ENCODE peak calls at places on chromosomes 16 and 17, in four cellular contexts. Q, C, N and B are unnamed samples.

GRCh38 chr16:80887062-80887461 is 82.7 kb upstream of the CDYL2 start:
- DNase-seq in Q (no peak), C (no peak), N (no peak), B (no peak)

GRCh38 chr17:50221500-50222480 is 20.4 kb upstream of the COL1A1 start:
- DNase-seq in Q (no peak), C (peak), N (peak), B (no peak)

GRCh38 chr16:87062569-87063442 is 254.4 kb downstream of the C16orf95 start:
- DNase-seq in Q (peak), C (no peak), N (peak), B (peak)

GRCh38 chr17:44134752-44135568 is 6.8 kb upstream of the HROB start:
- DNase-seq in Q (no peak), C (no peak), N (no peak), B (no peak)

GRCh38 chr16:51924744-51925143 is 622.2 kb downstream of the TOX3 start:
- DNase-seq in Q (no peak), C (no peak), N (no peak), B (no peak)

GRCh38 chr16:9159839-9160550 is 68.6 kb downstream of the HAPSTR1 start:
- DNase-seq in Q (peak), C (no peak), N (peak), B (peak)

GRCh38 chr16:74896389-74897370 is 88.2 kb downstream of the WDR59 start:
- DNase-seq in Q (peak), C (no peak), N (peak), B (no peak)

GRCh38 chr17:6071528-6072065 is 1.4 kb downstream of the WSCD1 start:
- DNase-seq in Q (no peak), C (no peak), N (no peak), B (no peak)

GRCh38 chr16:79838860-79839259 is 238.3 kb upstream of the MAF start:
- DNase-seq in Q (no peak), C (no peak), N (peak), B (no peak)

GRCh38 chr16:24915576-24915975 is 69.8 kb downstream of the SLC5A11 start:
- DNase-seq in Q (no peak), C (no peak), N (no peak), B (no peak)

GRCh38 chr17:19724501-19725420 is 8.4 kb upstream of the SLC47A2 start:
- DNase-seq in Q (no peak), C (peak), N (no peak), B (no peak)

GRCh38 chr17:39926588-39927100 is 757 bp downstream of the ORMDL3 start:
- DNase-seq in Q (peak), C (no peak), N (peak), B (peak)

GRCh38 chr17:13154932-13155331 is 137.1 kb upstream of the ELAC2 start:
- DNase-seq in Q (no peak), C (no peak), N (no peak), B (no peak)

GRCh38 chr17:65564793-65565192 is 3.3 kb upstream of the AXIN2 start:
- DNase-seq in Q (no peak), C (no peak), N (peak), B (no peak)

GRCh38 chr17:38673714-38674012 is 1.1 kb downstream of the EPOP start:
- DNase-seq in Q (peak), C (no peak), N (no peak), B (peak)

GRCh38 chr16:14405611-14406537 is 224.2 kb downstream of the PARN start:
- DNase-seq in Q (no peak), C (peak), N (no peak), B (peak)

GRCh38 chr16:88068476-88069396 is 117.5 kb downstream of the BANP start:
- DNase-seq in Q (no peak), C (peak), N (no peak), B (no peak)

GRCh38 chr16:12057276-12057675 is 80.7 kb downstream of the SNX29 start:
- DNase-seq in Q (no peak), C (peak), N (peak), B (no peak)

GRCh38 chr17:38783227-38783626 is 16.1 kb downstream of the PIP4K2B start:
- DNase-seq in Q (no peak), C (no peak), N (no peak), B (no peak)

GRCh38 chr17:78134899-78135385 is 4.4 kb downstream of the TMC8 start:
- DNase-seq in Q (no peak), C (no peak), N (no peak), B (no peak)

GRCh38 chr17:1703063-1703462 is 7.1 kb downstream of the TLCD2 start:
- DNase-seq in Q (no peak), C (peak), N (no peak), B (no peak)

GRCh38 chr17:40218006-40218739 is 931 bp upstream of the WIPF2 start:
- DNase-seq in Q (no peak), C (no peak), N (no peak), B (no peak)

GRCh38 chr17:38871247-38871991 is 1.6 kb downstream of the LASP1 start:
- DNase-seq in Q (peak), C (peak), N (peak), B (no peak)

GRCh38 chr16:89395150-89396142 is 94.9 kb downstream of the ANKRD11 start:
- DNase-seq in Q (peak), C (peak), N (peak), B (no peak)

GRCh38 chr17:7577327-7578199 is 1.9 kb upstream of the CD68 start:
- DNase-seq in Q (no peak), C (no peak), N (no peak), B (no peak)

GRCh38 chr16:27226476-27226875 is 23.1 kb downstream of the KDM8 start:
- DNase-seq in Q (no peak), C (peak), N (no peak), B (no peak)

GRCh38 chr17:79844869-79845600 is 5.8 kb upstream of the CBX4 start:
- DNase-seq in Q (peak), C (peak), N (no peak), B (peak)

GRCh38 chr17:34367486-34368270 is 4.6 kb upstream of the CCL1 start:
- DNase-seq in Q (no peak), C (no peak), N (no peak), B (no peak)

GRCh38 chr16:54602666-54603065 is 316.1 kb upstream of the IRX3 start:
- DNase-seq in Q (no peak), C (no peak), N (no peak), B (no peak)

DNA sequence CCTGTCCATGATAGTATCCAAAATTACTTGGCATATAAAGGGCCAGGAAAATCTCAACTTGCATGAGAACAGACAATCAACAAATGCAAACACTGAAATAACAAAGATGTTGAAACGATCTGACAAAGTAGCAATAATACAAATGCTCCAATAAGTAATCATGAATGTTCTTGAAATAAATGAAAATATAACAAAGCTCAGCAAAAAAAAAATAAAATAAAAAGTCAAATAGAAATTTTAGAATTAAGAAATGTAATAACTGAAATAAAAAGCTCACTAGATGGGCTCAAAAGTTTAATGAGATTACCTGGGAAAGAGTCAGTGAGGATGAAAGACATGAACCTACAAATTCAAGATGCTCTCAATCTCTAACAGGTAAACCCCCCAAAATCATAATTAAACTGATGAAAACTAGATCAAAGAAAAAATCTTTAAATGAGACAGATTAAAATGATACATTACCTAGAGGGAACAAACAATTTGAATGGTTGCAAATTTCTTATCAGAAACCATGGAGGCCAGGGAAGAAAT is 319.0 kb upstream of the IRX3 start:
- DNase-seq in Q (no peak), C (no peak), N (no peak), B (no peak)
- TF ChIP-seq CTCF in Q (no peak), C (no peak), N (no peak), B (no peak)

GRCh38 chr16:82062645-82063058 is 27.6 kb downstream of the HSD17B2 start:
- DNase-seq in Q (no peak), C (no peak), N (peak), B (no peak)

GRCh38 chr16:82059161-82059982 is 24.3 kb downstream of the HSD17B2 start:
- DNase-seq in Q (no peak), C (no peak), N (no peak), B (no peak)

GRCh38 chr16:82059983-82060421 is 24.9 kb downstream of the HSD17B2 start:
- DNase-seq in Q (no peak), C (no peak), N (no peak), B (no peak)

GRCh38 chr16:82063456-82064082 is 28.5 kb downstream of the HSD17B2 start:
- DNase-seq in Q (no peak), C (no peak), N (no peak), B (no peak)

GRCh38 chr16:82061861-82062525 is 26.9 kb downstream of the HSD17B2 start:
- DNase-seq in Q (peak), C (no peak), N (peak), B (peak)
- TF ChIP-seq CTCF in Q (peak), C (no peak), N (peak), B (peak)

GRCh38 chr17:28853295-28853694 is 1.5 kb upstream of the ERAL1 start:
- DNase-seq in Q (no peak), C (no peak), N (no peak), B (no peak)

GRCh38 chr17:28843810-28844137 is 1.2 kb upstream of the FAM222B start:
- DNase-seq in Q (no peak), C (no peak), N (no peak), B (no peak)

GRCh38 chr17:28854457-28855382 is at the start of gene ERAL1:
- DNase-seq in Q (peak), C (peak), N (peak), B (peak)

GRCh38 chr17:28846231-28846630 is 3.6 kb upstream of the FAM222B start:
- DNase-seq in Q (no peak), C (no peak), N (no peak), B (no peak)

GRCh38 chr17:28849281-28849680 is 5.5 kb upstream of the ERAL1 start:
- DNase-seq in Q (no peak), C (no peak), N (peak), B (no peak)
- TF ChIP-seq CTCF in Q (no peak), C (no peak), N (peak), B (no peak)

DNA sequence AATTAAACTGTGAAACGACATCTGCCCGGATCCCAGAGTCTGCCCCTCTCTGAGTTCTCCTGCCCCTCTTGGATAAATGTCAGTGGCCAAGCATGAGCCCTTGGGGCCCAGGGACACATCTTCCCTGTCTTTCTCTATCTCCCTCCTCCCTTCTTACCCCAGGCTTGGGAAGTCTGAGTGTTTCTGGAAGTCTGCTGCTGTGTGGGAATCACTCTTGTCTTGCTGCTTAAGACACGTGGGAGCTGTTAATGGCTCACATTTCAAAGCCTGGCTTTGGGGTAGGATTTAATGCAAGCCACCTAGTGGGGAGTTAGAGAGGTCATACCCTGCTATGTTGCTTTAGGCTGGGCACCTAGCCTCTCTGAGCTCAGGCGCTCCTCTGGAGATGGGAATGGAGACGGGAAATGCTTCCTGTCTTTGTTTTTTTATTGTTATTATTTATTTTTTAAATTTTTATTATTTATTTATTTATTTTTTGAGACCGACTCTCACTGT is 218.5 kb upstream of the CIBAR2 start:
- DNase-seq in Q (peak), C (peak), N (peak), B (peak)
- TF ChIP-seq CTCF in Q (peak), C (peak), N (peak), B (peak)

GRCh38 chr17:76612977-76613851 is 27.6 kb upstream of the ST6GALNAC2 start:
- DNase-seq in Q (no peak), C (no peak), N (no peak), B (no peak)
- TF ChIP-seq CTCF in Q (no peak), C (no peak), N (no peak), B (no peak)

GRCh38 chr17:74351552-74352210 is 10.0 kb downstream of the BTBD17 start:
- DNase-seq in Q (no peak), C (no peak), N (no peak), B (peak)

GRCh38 chr17:74355065-74355464 is 6.6 kb downstream of the BTBD17 start:
- DNase-seq in Q (no peak), C (no peak), N (no peak), B (no peak)

GRCh38 chr17:74354561-74354960 is 7.1 kb downstream of the BTBD17 start:
- DNase-seq in Q (no peak), C (no peak), N (no peak), B (no peak)

GRCh38 chr17:74353446-74354060 is 8.1 kb downstream of the BTBD17 start:
- DNase-seq in Q (no peak), C (no peak), N (no peak), B (no peak)

DNA sequence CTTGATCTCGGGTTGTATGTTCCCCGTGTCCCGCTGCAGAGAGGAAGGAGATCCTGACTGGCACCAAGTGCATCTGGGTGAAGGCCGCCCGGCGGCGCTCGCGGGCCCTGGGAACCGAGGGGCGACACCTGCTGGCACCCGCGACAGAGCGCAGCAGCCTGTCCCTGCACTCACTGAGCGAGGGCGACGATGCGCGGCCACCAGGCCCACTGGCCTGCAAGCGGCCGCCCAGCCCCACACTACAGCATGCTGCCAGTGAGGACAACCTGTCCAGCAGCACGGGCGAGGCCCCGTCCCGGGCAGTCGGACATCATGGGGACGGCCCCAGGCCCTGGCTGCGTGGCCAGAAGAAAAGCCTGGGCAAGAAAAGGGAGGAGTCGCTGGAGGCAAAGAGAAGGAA is 7.5 kb downstream of the BTBD17 start:
- DNase-seq in Q (peak), C (no peak), N (no peak), B (peak)
- TF ChIP-seq CTCF in Q (peak), C (peak), N (peak), B (peak)

DNA sequence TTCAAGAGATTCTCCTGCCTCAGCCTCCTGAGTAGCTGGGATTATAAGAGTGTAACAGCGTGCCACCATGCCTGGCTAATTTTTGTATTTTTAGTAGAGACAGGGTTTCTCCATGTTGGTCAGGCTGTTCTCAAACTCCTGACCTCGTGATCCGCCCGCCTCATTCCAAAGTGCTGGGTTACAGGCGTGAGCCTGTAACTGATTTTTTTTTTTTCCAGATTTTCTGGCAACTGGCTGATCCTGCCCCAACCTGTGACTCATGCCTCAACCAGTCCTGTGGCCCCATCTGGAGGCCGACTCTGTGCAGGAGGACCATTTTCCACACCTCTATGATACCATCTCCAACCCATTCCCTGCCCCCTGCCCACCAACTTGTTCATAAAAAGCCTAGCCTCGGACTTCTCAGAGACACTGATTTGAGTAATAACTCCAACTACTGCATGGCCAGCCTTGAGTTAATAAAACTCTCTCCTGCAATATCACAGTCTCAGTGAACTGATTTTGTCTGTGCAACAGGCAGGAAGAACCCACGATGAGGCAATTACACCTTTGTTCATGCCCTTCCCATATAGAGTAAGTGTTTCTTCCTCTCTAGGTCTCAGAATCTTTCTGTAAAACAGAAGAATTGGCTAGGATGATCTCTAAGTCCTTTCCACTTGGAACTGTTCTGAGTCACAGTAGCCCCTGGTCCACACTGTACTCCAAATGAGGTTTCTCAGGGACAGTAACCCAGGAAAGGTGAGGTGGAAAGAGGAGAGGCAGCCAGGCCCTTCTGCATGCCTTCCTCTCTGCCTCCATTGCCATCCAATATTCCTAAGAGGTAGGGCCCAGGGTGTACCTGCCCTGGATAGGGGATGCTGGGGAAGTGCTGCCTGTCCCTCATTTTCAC is 8.8 kb upstream of the CNOT1 start:
- DNase-seq in Q (peak), C (no peak), N (peak), B (peak)
- TF ChIP-seq CTCF in Q (peak), C (no peak), N (peak), B (no peak)